ENCODE peak calls at places on chromosomes 11 and 22, in six cellular contexts. O is psoas muscle, Y is ovary, C is GM20000, S is WTC11, K is Peyer's patch. G is an unnamed sample.

GRCh38 chr11:19253149-19253540 is 12.4 kb upstream of the E2F8 start:
- DNase-seq in O (no peak), Y (no peak), C (no peak), S (no peak), K (no peak), G (no peak)

GRCh38 chr22:27433585-27434190 is 367.9 kb downstream of the MN1 start:
- DNase-seq in O (no peak), Y (no peak), C (no peak), S (no peak), K (no peak), G (no peak)

GRCh38 chr22:25536578-25536977 is 27.9 kb upstream of the GRK3 start:
- DNase-seq in O (no peak), Y (no peak), C (no peak), S (no peak), K (no peak), G (no peak)

GRCh38 chr11:625636-626319 is 1.0 kb upstream of the CDHR5 start:
- DNase-seq in O (no peak), Y (no peak), C (no peak), S (no peak), K (no peak), G (no peak)

GRCh38 chr11:31884080-31884479 is 73.0 kb upstream of the PAX6 start:
- DNase-seq in O (no peak), Y (no peak), C (no peak), S (no peak), K (no peak), G (no peak)

GRCh38 chr11:78299000-78299712 is 110.4 kb downstream of the USP35 start:
- DNase-seq in O (no peak), Y (no peak), C (no peak), S (no peak), K (no peak), G (no peak)

GRCh38 chr11:108592591-108593213 is 866 bp downstream of the EXPH5 start:
- DNase-seq in O (peak; percentile 29), Y (peak; percentile 23), C (peak; percentile 41), S (peak; percentile 28), K (peak; percentile 16), G (no peak)

GRCh38 chr11:104402812-104403521 is 239.0 kb upstream of the PDGFD start:
- DNase-seq in O (no peak), Y (no peak), C (no peak), S (no peak), K (no peak), G (no peak)

GRCh38 chr22:31621507-31622160 is 40.4 kb downstream of the PISD start:
- DNase-seq in O (no peak), Y (no peak), C (no peak), S (no peak), K (no peak), G (no peak)

GRCh38 chr11:2466069-2466801 is 21.4 kb downstream of the KCNQ1 start:
- DNase-seq in O (no peak), Y (no peak), C (no peak), S (no peak), K (no peak), G (no peak)

GRCh38 chr22:22771696-22772377 is 115.8 kb upstream of the IGLL5 start:
- DNase-seq in O (no peak), Y (no peak), C (no peak), S (no peak), K (no peak), G (no peak)

GRCh38 chr22:31489632-31490495 is at the start of gene EIF4ENIF1:
- DNase-seq in O (peak; percentile 91), Y (peak; percentile 88), C (peak; percentile 97), S (peak; percentile 81), K (peak; percentile 85), G (peak; percentile 69)

GRCh38 chr22:21929253-21929652 is 23.4 kb downstream of the PPM1F start:
- DNase-seq in O (no peak), Y (no peak), C (no peak), S (no peak), K (no peak), G (no peak)

GRCh38 chr11:94802501-94802900 is 34.3 kb downstream of the AMOTL1 start:
- DNase-seq in O (no peak), Y (no peak), C (no peak), S (no peak), K (no peak), G (no peak)

GRCh38 chr11:119699227-119699626 is 29.8 kb downstream of the NECTIN1 start:
- DNase-seq in O (peak; percentile 65), Y (no peak), C (no peak), S (no peak), K (no peak), G (no peak)

GRCh38 chr11:43382614-43383013 is 23.9 kb downstream of the TTC17 start:
- DNase-seq in O (no peak), Y (no peak), C (no peak), S (no peak), K (no peak), G (no peak)

GRCh38 chr11:118895093-118896039 is 11.7 kb downstream of the CXCR5 start:
- DNase-seq in O (no peak), Y (peak; percentile 35), C (peak; percentile 75), S (no peak), K (peak; percentile 92), G (no peak)

GRCh38 chr11:120273432-120273831 is 33.5 kb downstream of the POU2F3 start:
- DNase-seq in O (no peak), Y (no peak), C (no peak), S (no peak), K (no peak), G (no peak)

GRCh38 chr11:105333153-105333552 is 193.6 kb upstream of the CARD18 start:
- DNase-seq in O (no peak), Y (no peak), C (no peak), S (no peak), K (no peak), G (no peak)

GRCh38 chr11:65141896-65142494 is 7.7 kb upstream of the SYVN1 start:
- DNase-seq in O (no peak), Y (no peak), C (no peak), S (no peak), K (no peak), G (no peak)

DNA sequence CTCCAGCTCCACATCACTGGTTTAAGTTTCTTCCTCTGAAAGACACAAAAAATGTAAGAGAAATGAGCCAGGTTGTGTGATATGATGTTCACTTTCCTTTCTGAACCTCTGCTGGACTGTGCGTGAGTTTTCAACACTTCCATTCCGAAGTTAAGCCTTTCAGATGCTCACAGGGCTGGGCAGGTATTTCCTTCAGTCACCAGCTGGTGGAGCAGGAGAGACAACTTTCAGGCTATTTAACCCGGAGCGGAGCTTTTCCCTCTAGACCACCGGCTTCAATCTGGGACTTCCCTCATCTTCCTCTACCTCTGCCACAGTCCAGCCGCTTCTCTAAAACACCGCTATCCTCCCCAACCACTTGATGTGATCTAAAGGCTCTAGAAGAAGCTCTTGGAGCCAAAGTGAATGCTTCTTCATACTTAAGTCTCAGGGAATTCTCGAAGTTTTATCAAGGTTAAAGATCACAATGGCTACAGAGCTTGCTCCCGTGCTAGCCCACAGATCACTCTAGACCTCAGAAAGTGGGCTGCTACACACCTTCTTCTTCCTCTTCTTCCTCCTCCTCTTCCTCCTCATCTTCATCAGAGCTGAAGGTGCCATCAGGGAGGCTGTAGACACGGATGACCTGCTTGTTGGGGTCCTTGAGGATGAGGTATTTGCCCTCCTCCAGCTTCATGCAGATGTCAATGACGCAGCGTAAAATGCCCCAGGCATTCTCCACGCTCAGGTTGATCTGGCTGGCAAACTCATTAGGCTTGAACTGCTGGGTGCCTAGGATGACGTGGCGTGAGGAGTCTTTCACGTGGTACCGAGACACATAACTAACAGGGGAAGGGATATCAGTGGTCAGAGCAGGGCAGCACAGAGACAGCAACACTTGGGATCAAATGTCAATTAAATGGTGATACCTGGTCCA is 4.4 kb upstream of the FOXRED2 start:
- DNase-seq in O (no peak), Y (no peak), C (no peak), S (peak; percentile 66), K (peak; percentile 38), G (no peak)
- TF ChIP-seq CTCF in O (peak; percentile 43), Y (peak; percentile 25), C (peak; percentile 56), S (peak; percentile 40), K (peak; percentile 60), G (peak; percentile 64)

GRCh38 chr22:37283393-37283937 is 1.2 kb downstream of the CYTH4 start:
- DNase-seq in O (no peak), Y (no peak), C (no peak), S (no peak), K (peak; percentile 68), G (no peak)
- TF ChIP-seq CTCF in O (no peak), Y (no peak), C (peak; percentile 48), S (no peak), K (peak; percentile 31), G (peak; percentile 17)

DNA sequence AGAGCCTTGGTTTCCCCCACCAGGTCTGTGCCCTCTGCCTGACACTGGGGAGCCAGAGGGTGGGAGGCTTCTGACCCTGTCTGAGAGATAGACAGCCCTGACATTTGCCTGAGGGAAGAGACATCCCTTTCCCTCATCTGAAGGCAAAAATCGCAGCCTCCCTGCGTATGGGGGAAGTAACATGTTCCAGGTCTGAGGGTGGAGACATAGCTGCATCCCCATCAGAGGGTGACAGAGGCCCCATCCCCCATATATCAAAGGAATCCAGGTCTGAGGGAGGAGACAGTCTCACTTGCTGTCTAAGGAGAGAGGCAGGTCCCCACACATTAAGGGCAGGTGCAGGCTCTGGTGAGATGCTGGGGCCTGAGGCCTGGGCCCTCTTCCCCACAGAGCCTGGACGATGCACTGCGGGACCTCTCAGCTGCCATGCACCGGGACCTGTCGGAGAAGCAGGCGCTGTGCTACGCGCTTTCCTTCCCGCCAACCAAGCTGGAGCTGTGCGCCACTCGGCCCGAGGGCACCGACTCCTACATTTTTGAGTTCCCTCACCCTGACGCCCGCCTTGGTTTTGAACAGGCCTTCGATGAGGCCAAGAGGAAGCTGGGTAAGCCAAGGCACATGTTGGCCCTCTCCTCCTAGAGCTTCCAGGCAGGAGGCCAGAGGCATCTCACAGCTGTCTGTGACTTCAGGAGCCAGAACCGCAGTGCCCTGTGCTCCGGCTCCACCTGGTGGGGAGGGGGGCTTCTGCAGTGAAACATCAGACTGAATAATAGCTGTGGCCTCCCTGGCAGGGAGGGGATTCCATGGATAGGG is 16.1 kb upstream of the RELT start:
- DNase-seq in O (peak; percentile 65), Y (no peak), C (no peak), S (peak; percentile 81), K (no peak), G (no peak)
- TF ChIP-seq CTCF in O (peak; percentile 54), Y (no peak), C (peak; percentile 30), S (no peak), K (no peak), G (peak; percentile 38)

GRCh38 chr11:21133722-21134121 is 464.3 kb downstream of the NELL1 start:
- DNase-seq in O (no peak), Y (no peak), C (no peak), S (no peak), K (no peak), G (no peak)

GRCh38 chr11:21133244-21133643 is 463.9 kb downstream of the NELL1 start:
- DNase-seq in O (no peak), Y (no peak), C (no peak), S (no peak), K (no peak), G (no peak)

GRCh38 chr11:21142007-21142406 is 472.6 kb downstream of the NELL1 start:
- DNase-seq in O (no peak), Y (no peak), C (no peak), S (peak; percentile 30), K (no peak), G (no peak)

GRCh38 chr11:21132146-21132720 is 462.8 kb downstream of the NELL1 start:
- DNase-seq in O (no peak), Y (no peak), C (no peak), S (no peak), K (no peak), G (no peak)

DNA sequence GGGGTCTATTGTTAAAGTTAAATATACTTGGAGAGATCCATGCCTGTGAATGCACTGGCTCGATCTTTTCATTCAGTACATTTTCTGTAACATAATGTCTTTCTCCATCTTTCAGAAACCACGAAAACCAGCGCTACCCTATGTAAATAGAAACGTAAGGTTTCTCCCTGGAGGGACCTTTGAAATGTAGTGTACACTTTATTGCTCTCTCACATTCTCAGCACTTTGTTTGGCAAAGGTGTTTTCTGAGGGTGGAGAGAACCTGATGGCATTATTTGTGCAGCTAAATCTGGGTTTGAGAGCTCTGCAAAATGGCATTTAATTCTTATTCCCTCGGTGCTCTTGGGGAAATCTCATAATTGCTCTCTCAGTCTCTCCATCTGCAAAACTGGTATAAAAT is 468.4 kb downstream of the NELL1 start:
- DNase-seq in O (no peak), Y (no peak), C (no peak), S (no peak), K (no peak), G (no peak)
- TF ChIP-seq CTCF in O (no peak), Y (no peak), C (no peak), S (no peak), K (no peak), G (no peak)